ENCODE peak calls at places on chromosomes 2 and 18, in five cellular contexts. E is K562, V is upper lobe of left lung, P is A549, D is uterus. A is an unnamed sample. For H3K4me1, the result is how much of the 10 kb centered on the place peaks cover.

GRCh38 chr18:39611381-39612090 is 2045.9 kb upstream of the CELF4 start:
- DNase-seq in E (no peak), V (no peak), P (no peak), D (no peak), A (no peak)

GRCh38 chr2:203567786-203568185 is 32.7 kb upstream of the RAPH1 start:
- DNase-seq in E (no peak), V (no peak), P (no peak), D (no peak), A (no peak)

GRCh38 chr2:237862528-237862895 is 3.1 kb downstream of the RAMP1 start:
- DNase-seq in E (no peak), V (no peak), P (no peak), D (peak), A (no peak)

GRCh38 chr2:40431600-40431955 is 20.3 kb downstream of the SLC8A1 start:
- DNase-seq in E (no peak), V (no peak), P (no peak), D (no peak), A (no peak)

GRCh38 chr2:28448738-28449100 is 47.1 kb upstream of the PLB1 start:
- DNase-seq in E (no peak), V (no peak), P (no peak), D (no peak), A (no peak)

GRCh38 chr2:228655341-228655740 is 473.9 kb upstream of the SPHKAP start:
- DNase-seq in E (no peak), V (no peak), P (no peak), D (no peak), A (no peak)

GRCh38 chr2:182522428-182522896 is 95.6 kb upstream of the PDE1A start:
- DNase-seq in E (no peak), V (no peak), P (no peak), D (no peak), A (no peak)

GRCh38 chr2:81304154-81304830 is 999.7 kb upstream of the LRRTM1 start:
- DNase-seq in E (no peak), V (no peak), P (no peak), D (no peak), A (no peak)

GRCh38 chr18:47928466-47928865 is 2.0 kb downstream of the SMAD2 start:
- DNase-seq in E (no peak), V (no peak), P (no peak), D (no peak), A (no peak)

GRCh38 chr18:77031662-77032061 is 100.9 kb downstream of the MBP start:
- DNase-seq in E (no peak), V (no peak), P (no peak), D (no peak), A (no peak)

GRCh38 chr2:77513191-77513590 is 9.0 kb downstream of the LRRTM4 start:
- DNase-seq in E (no peak), V (no peak), P (no peak), D (no peak), A (no peak)

GRCh38 chr18:33710269-33710668 is 132.2 kb downstream of the ASXL3 start:
- DNase-seq in E (no peak), V (no peak), P (no peak), D (no peak), A (no peak)

GRCh38 chr2:125471963-125472362 is 1184.0 kb upstream of the GYPC start:
- DNase-seq in E (no peak), V (peak), P (peak), D (no peak), A (no peak)

GRCh38 chr2:127377262-127377661 is 10.5 kb downstream of the MAP3K2 start:
- DNase-seq in E (no peak), V (no peak), P (no peak), D (no peak), A (no peak)

GRCh38 chr2:241978670-241979069 is 109.1 kb downstream of the RTP5 start:
- DNase-seq in E (no peak), V (no peak), P (no peak), D (no peak), A (no peak)

DNA sequence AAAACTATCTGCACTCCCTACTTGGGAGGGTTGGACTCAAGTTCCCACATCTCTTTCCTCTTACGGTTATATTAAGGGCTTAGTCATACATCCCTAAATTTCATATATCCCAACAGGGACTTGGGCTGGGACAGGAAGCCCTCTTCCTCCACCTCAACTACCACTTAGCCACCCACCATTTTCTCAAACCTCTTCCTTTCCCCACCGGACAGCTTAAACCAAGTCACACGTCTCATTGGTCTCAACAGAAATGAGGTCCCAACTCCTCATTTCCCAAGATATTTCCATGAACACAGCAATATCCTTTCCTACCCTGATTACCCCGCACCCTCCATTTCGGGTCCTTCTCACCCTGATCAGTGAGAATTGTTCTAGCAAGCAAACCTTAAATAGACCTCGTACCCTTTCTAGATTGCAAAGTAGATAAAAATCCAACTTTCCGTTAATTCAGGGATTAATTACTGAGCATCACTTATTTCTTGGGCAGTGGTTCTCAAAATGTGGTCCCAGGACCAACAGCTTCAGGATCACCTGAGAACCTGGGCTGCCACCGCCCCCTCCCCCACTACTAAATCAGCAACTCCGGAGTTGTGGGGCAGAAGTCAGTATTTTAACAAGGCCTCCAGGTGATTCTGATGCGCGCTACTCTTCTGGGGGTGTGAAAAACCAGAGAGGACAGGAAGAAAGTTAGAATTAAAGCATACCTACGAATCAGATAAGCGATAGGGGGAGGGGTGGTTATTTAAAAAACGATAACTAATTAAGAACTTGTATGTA is 548 bp downstream of the ZSCAN30 start:
- DNase-seq in E (peak), V (no peak), P (no peak), D (peak), A (peak)
- H3K4me1 ChIP-seq in E (under half), V (under half), P (under half), D (under half), A (under half)

GRCh38 chr2:109208951-109209335 is 79.9 kb downstream of the SH3RF3 start:
- DNase-seq in E (no peak), V (no peak), P (no peak), D (no peak), A (no peak)

GRCh38 chr2:109211324-109211723 is 82.3 kb downstream of the SH3RF3 start:
- DNase-seq in E (no peak), V (no peak), P (no peak), D (no peak), A (no peak)

GRCh38 chr2:109210431-109211200 is 81.6 kb downstream of the SH3RF3 start:
- DNase-seq in E (no peak), V (no peak), P (no peak), D (no peak), A (no peak)

GRCh38 chr2:109209412-109209811 is 80.4 kb downstream of the SH3RF3 start:
- DNase-seq in E (no peak), V (no peak), P (no peak), D (peak), A (peak)

DNA sequence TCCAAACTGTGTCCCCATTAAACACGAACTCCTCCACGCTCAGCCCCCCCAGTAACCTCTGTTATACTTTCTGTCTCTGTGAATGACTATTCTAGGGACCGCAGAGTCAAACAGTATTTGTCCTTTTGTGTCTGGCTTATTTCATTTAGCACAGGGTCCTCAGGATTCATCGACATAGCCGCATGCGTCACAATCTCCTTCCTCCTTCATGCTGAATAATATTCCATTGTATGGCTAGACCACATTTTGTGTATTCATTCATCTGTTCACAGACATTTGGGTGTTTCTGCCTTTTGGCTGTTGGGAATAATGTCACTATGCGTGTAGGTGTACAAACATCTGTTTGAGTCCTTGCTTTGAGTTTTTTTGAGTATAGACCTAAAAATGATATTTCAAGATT is 80.9 kb downstream of the SH3RF3 start:
- DNase-seq in E (no peak), V (no peak), P (no peak), D (no peak), A (no peak)
- H3K4me1 ChIP-seq in E (under half), V (under half), P (under half), D (under half), A (under half)

GRCh38 chr2:225011585-225011984 is 30.7 kb downstream of the DOCK10 start:
- DNase-seq in E (no peak), V (no peak), P (no peak), D (no peak), A (no peak)
- H3K4me1 ChIP-seq in E (under half), V (under half), P (half or more), D (under half), A (under half)

GRCh38 chr18:9091066-9091476 is 11.4 kb upstream of the NDUFV2 start:
- DNase-seq in E (no peak), V (no peak), P (no peak), D (no peak), A (no peak)
- H3K4me1 ChIP-seq in E (under half), V (under half), P (under half), D (under half), A (under half)

DNA sequence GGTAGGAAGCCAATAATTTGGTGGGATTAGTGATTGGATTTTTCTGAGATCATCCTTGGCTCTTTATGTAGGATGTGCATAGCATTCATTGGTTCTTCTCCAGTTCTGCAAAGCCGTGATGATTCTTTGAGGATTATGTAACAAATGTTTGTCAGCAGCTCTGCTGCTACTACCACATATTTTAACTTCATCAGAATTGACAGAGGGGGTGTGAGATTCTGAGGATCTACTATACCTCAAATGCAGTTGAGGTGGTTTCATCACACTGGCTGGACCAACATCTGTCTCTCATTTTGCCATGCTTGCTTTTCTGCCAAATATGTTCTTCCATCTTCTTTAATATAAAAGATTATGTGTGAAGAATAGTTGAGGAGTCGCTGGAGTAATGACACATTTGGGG is 188.8 kb upstream of the RASGRP3 start:
- DNase-seq in E (no peak), V (no peak), P (no peak), D (no peak), A (no peak)
- H3K4me1 ChIP-seq in E (under half), V (under half), P (under half), D (under half), A (under half)

GRCh38 chr2:168241746-168242145 is 5.6 kb downstream of the STK39 start:
- DNase-seq in E (no peak), V (no peak), P (no peak), D (no peak), A (no peak)
- H3K4me1 ChIP-seq in E (under half), V (under half), P (under half), D (under half), A (half or more)

DNA sequence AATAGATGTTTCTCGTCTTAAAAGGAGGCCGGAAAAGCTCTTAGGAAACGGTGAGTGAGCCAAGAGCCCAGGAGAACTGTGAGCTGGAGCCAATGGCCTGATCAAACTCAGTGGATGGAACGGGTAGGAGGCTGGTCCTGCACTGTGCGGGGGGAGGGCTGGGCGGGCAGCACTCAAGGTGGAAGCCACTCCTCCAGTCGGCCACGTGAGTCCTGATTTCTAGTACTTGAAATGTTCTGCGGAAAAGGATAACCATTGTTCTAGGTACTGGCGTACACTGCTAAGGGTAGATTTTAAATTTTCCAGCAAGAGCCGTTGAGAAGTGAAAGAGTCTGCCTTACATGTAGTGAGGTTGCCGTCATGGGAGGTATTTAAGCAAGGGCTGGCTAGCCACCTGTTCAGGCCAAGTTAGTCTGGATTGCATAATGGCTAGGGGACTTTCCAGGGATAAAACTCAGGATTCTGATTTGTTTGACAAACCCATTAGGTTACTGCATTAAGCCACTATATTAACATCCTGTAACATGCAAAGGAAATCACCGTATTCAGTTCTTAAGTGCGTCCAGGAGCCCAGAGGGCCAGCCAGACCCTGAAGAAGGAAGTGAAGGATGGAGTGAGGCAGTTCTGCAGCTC is 51.3 kb upstream of the ODC1 start:
- DNase-seq in E (no peak), V (no peak), P (no peak), D (no peak), A (peak)
- H3K4me1 ChIP-seq in E (under half), V (under half), P (under half), D (under half), A (under half)

GRCh38 chr2:86760371-86760770 is 30.3 kb downstream of the CD8A start:
- DNase-seq in E (no peak), V (no peak), P (no peak), D (no peak), A (no peak)
- H3K4me1 ChIP-seq in E (under half), V (under half), P (under half), D (under half), A (under half)

GRCh38 chr2:11680181-11680900 is 10.3 kb upstream of the NTSR2 start:
- DNase-seq in E (no peak), V (peak), P (no peak), D (no peak), A (no peak)
- H3K4me1 ChIP-seq in E (under half), V (under half), P (under half), D (under half), A (under half)

A was measured in SJSA1.